ENCODE peak calls at places on chromosomes 4 and X, in four cellular contexts. I is right cardiac atrium, E is NCI-H1417, C is cardiac fibroblast. O is an unnamed sample.

GRCh38 chr4:87033902-87034301 is 99.1 kb downstream of the AFF1 start:
- DNase-seq in I (no peak), E (no peak), C (no peak), O (peak; percentile 39)

GRCh38 chr4:75992462-75992861 is 1.7 kb upstream of the SDAD1 start:
- DNase-seq in E (no peak), I (no peak), C (no peak), O (no peak)

GRCh38 chr4:143286733-143287570 is 49.7 kb upstream of the GAB1 start:
- DNase-seq in I (no peak), C (peak; percentile 75), E (no peak), O (no peak)

GRCh38 chrX:74534569-74535038 is 79.8 kb downstream of the RLIM start:
- DNase-seq in E (no peak), I (no peak), C (peak; percentile 47), O (no peak)

GRCh38 chrX:1164322-1165288 is 47.8 kb downstream of the CRLF2 start:
- DNase-seq in C (peak; percentile 6), I (no peak), E (no peak), O (no peak)

GRCh38 chr4:64477127-64477526 is 67.9 kb upstream of the TECRL start:
- DNase-seq in E (no peak), I (no peak), C (no peak), O (no peak)

GRCh38 chr4:184259866-184260265 is 42.2 kb upstream of the ENPP6 start:
- DNase-seq in E (no peak), C (no peak), I (no peak), O (no peak)

GRCh38 chr4:10173039-10173753 is 56.6 kb upstream of the WDR1 start:
- DNase-seq in E (peak; percentile 5), C (peak; percentile 86), I (peak; percentile 18), O (peak; percentile 70)

GRCh38 chr4:156475322-156475721 is 496.3 kb downstream of the PDGFC start:
- DNase-seq in E (peak; percentile 64), C (peak; percentile 88), I (no peak), O (peak; percentile 69)

GRCh38 chrX:20333672-20334071 is 67.0 kb upstream of the RPS6KA3 start:
- DNase-seq in C (no peak), I (no peak), E (no peak), O (no peak)